ENCODE peak calls at places on chromosomes 3 and 15, in four cellular contexts. C is heart right ventricle, W is aorta, P is body of pancreas. O is an unnamed sample. For H3K36me3, the result is how much of the 10 kb centered on the place peaks cover.

GRCh38 chr3:69013256-69014021 is at the start of gene EOGT:
- DNase-seq in W (peak), P (peak), C (peak), O (peak)

GRCh38 chr3:38153986-38154608 is 11.2 kb upstream of the OXSR1 start:
- DNase-seq in P (no peak), C (no peak), W (no peak), O (no peak)

GRCh38 chr3:133860519-133860918 is 35.2 kb downstream of the RAB6B start:
- DNase-seq in C (no peak), P (no peak), W (peak), O (no peak)

GRCh38 chr3:43363621-43364266 is 77.4 kb downstream of the SNRK start:
- DNase-seq in P (no peak), C (peak), W (peak), O (no peak)

GRCh38 chr15:63402498-63403253 is 21.0 kb upstream of the CA12 start:
- DNase-seq in C (no peak), W (no peak), P (no peak), O (no peak)

GRCh38 chr15:25905140-25905539 is 42.0 kb upstream of the ATP10A start:
- DNase-seq in W (peak), C (no peak), P (no peak), O (peak)

GRCh38 chr3:49813497-49814174 is at the start of gene UBA7:
- DNase-seq in C (peak), P (peak), W (peak), O (peak)

GRCh38 chr3:100880845-100881244 is 112.4 kb downstream of the ABI3BP start:
- DNase-seq in C (no peak), W (no peak), P (no peak), O (no peak)

GRCh38 chr15:53658827-53659226 is 100.6 kb downstream of the WDR72 start:
- DNase-seq in C (no peak), W (no peak), P (no peak), O (no peak)

DNA sequence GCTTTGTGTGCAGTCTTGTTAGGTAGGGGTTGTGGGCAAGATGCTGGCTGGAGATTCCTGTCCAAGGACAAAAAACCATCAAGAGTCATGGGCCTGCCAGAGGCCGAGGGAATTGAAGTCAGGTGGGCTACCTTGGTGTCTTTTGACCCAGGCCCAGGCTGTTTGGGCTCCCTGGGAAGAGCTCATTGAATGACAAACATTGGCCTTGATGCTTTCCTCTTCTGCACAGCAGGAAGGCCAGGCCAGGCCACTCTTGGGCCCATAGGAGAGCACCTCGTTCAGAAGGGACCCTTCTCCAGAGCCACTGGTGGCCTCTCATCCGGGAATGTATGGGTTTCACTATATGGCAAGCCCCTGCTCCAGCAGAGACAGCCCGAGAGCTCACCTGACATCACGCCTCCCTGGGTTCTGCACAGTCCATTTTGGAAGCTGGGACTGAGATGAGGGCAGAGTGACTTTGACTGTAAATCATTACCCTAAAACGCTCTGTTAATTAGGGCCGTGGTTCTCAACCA is 169.1 kb downstream of the NSMCE3 start:
- DNase-seq in P (no peak), C (no peak), W (no peak), O (no peak)
- H3K4me3 ChIP-seq in P (no peak), C (no peak), W (no peak), O (no peak)

GRCh38 chr15:101399431-101399830 is 90.1 kb downstream of the PCSK6 start:
- DNase-seq in C (no peak), P (no peak), W (no peak), O (no peak)
- H3K36me3 ChIP-seq in C (under half), P (under half), W (under half), O (under half)

GRCh38 chr3:122560680-122561079 is 3.4 kb downstream of the PARP9 start:
- DNase-seq in W (no peak), P (peak), C (peak), O (no peak)

GRCh38 chr3:122562923-122563716 is 980 bp downstream of the PARP9 start:
- DNase-seq in C (no peak), W (no peak), P (no peak), O (no peak)

GRCh38 chr3:122564155-122564912 is at the start of the genes DTX3L and PARP9:
- DNase-seq in P (peak), C (peak), W (peak), O (peak)

GRCh38 chr3:122559906-122560305 is 4.2 kb downstream of the PARP9 start:
- DNase-seq in W (no peak), P (no peak), C (no peak), O (no peak)

DNA sequence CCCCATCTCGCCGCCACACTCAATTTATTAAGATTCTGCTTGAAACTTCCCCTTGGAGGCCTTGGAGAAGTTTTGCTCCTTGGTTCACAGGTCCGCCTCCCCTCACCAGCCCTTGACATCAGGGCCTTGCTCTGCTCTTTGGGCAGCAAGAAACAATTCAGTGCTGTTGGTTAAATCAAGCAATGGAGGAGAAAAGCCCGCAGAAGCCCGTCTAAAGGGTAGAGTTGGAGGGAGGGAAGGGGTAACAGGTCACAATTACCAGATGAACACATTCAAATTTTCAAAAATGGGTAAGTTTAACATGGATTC is 429 bp downstream of the PARP9 start:
- DNase-seq in C (no peak), W (peak), P (no peak), O (no peak)
- H3K4me3 ChIP-seq in C (peak), W (peak), P (peak), O (peak)

GRCh38 chr3:46939578-46940405 is 36.8 kb downstream of the CCDC12 start:
- DNase-seq in P (no peak), W (no peak), C (no peak), O (no peak)
- H3K36me3 ChIP-seq in P (under half), W (under half), C (half or more), O (under half)

DNA sequence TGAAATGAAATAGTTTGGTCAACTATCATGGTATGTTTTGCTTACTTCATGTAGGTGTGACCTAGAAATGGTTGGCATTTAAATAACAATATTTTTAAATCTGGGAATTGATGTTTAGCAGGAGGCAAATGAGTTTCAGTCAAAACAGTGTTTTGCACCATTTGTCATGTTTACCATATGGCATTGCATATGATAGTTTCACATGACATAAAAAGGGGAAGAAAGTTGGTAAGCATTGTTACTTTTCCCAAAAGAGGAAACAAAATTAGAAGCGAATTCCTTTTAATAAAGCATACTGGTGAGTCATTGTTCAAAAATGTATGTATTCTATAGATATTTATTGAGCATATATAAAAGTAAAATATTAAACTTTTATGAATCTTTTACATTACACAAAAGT is 2.3 kb downstream of the RNF13 start:
- DNase-seq in C (no peak), P (no peak), W (no peak), O (no peak)
- H3K4me3 ChIP-seq in C (peak), P (no peak), W (no peak), O (no peak)

GRCh38 chr3:122530164-122530563 is 15.4 kb upstream of the KPNA1 start:
- DNase-seq in W (no peak), C (no peak), P (no peak), O (no peak)
- H3K36me3 ChIP-seq in W (under half), C (half or more), P (under half), O (under half)

GRCh38 chr3:131047582-131047981 is 20.9 kb downstream of the NEK11 start:
- DNase-seq in P (no peak), W (no peak), C (no peak), O (no peak)

GRCh38 chr3:131053021-131053420 is 26.3 kb downstream of the NEK11 start:
- DNase-seq in W (no peak), P (no peak), C (no peak), O (no peak)

GRCh38 chr3:131048030-131048429 is 21.4 kb downstream of the NEK11 start:
- DNase-seq in P (no peak), C (no peak), W (no peak), O (no peak)
- H3K4me3 ChIP-seq in P (no peak), C (no peak), W (no peak), O (no peak)

GRCh38 chr15:48361690-48362089 is 30.5 kb downstream of the DUT start:
- DNase-seq in W (no peak), C (no peak), P (no peak), O (no peak)

GRCh38 chr15:48358229-48358641 is 27.0 kb downstream of the DUT start:
- DNase-seq in P (no peak), W (no peak), C (no peak), O (no peak)

GRCh38 chr15:48360841-48361240 is 29.6 kb downstream of the DUT start:
- DNase-seq in C (no peak), W (no peak), P (no peak), O (no peak)

GRCh38 chr15:48355377-48355776 is 24.1 kb downstream of the DUT start:
- DNase-seq in W (no peak), C (no peak), P (no peak), O (no peak)

GRCh38 chr15:48358681-48359152 is 27.5 kb downstream of the DUT start:
- DNase-seq in W (no peak), P (no peak), C (no peak), O (no peak)
- H3K36me3 ChIP-seq in W (under half), P (under half), C (under half), O (under half)

O was measured in right atrium auricular region.